ENCODE peak calls at places on chromosomes 11 and 22, in six cellular contexts. M is body of pancreas; Q is CD4-positive, CD25-positive, alpha-beta regulatory T cell; C is cardiac muscle cell; U is tibial nerve; R is hepatocyte. J is an unnamed sample. For H3K4me1, the result is how much of the 10 kb centered on the place peaks cover.

GRCh38 chr11:7609521-7609920 is 63.8 kb downstream of the CYB5R2 start:
- DNase-seq in M (no peak), Q (no peak), C (no peak), U (no peak), R (no peak), J (no peak)

GRCh38 chr11:102734650-102735049 is 9.9 kb upstream of the MMP8 start:
- DNase-seq in M (no peak), Q (no peak), C (no peak), U (no peak), R (no peak), J (no peak)

GRCh38 chr11:109783842-109784241 is 309.4 kb upstream of the ZC3H12C start:
- DNase-seq in M (no peak), Q (no peak), C (no peak), U (no peak), R (no peak), J (no peak)

GRCh38 chr11:46119352-46120216 is 1.7 kb downstream of the PHF21A start:
- DNase-seq in M (peak), Q (peak), C (peak), U (peak), R (peak), J (peak)

GRCh38 chr22:44479662-44480061 is 18.4 kb downstream of the RTL6 start:
- DNase-seq in M (no peak), Q (no peak), C (no peak), U (no peak), R (no peak), J (no peak)

GRCh38 chr11:117851091-117851490 is 25.4 kb downstream of the FXYD6 start:
- DNase-seq in M (no peak), Q (no peak), C (peak), U (no peak), R (no peak), J (no peak)

GRCh38 chr11:68684385-68685356 is at the start of gene GAL:
- DNase-seq in M (peak), Q (no peak), C (no peak), U (no peak), R (peak), J (no peak)

GRCh38 chr22:25282346-25282670 is 62.9 kb downstream of the CRYBB2 start:
- DNase-seq in M (no peak), Q (no peak), C (no peak), U (no peak), R (no peak), J (no peak)

GRCh38 chr11:3962406-3962840 is 107.0 kb downstream of the STIM1 start:
- DNase-seq in M (no peak), Q (no peak), C (peak), U (no peak), R (no peak), J (no peak)

GRCh38 chr22:27045103-27045940 is 387.9 kb downstream of the MIAT start:
- DNase-seq in M (peak), Q (no peak), C (peak), U (no peak), R (peak), J (no peak)

GRCh38 chr22:36860821-36861659 is at the start of gene NCF4:
- DNase-seq in M (peak), Q (peak), C (no peak), U (peak), R (no peak), J (peak)

GRCh38 chr22:22009661-22010060 is 27.1 kb upstream of the TOP3B start:
- DNase-seq in M (no peak), Q (no peak), C (no peak), U (no peak), R (no peak), J (no peak)

GRCh38 chr22:48440673-48441552 is 1386.8 kb downstream of the BRD1 start:
- DNase-seq in M (no peak), Q (no peak), C (no peak), U (no peak), R (no peak), J (no peak)

GRCh38 chr22:19879651-19879995 is 24.9 kb upstream of the GNB1L start:
- DNase-seq in M (peak), Q (no peak), C (no peak), U (peak), R (no peak), J (no peak)
- H3K4me1 ChIP-seq in M (under half), Q (under half), C (under half), U (half or more), R (under half), J (under half)

GRCh38 chr11:120210651-120211521 is at the start of gene OAF:
- DNase-seq in M (peak), Q (peak), C (peak), U (peak), R (peak), J (peak)

GRCh38 chr11:120214581-120214980 is 3.7 kb downstream of the OAF start:
- DNase-seq in M (peak), Q (no peak), C (no peak), U (no peak), R (no peak), J (no peak)

GRCh38 chr11:120211522-120212258 is 858 bp downstream of the OAF start:
- DNase-seq in M (no peak), Q (no peak), C (no peak), U (no peak), R (no peak), J (no peak)

GRCh38 chr11:120212926-120213325 is 2.1 kb downstream of the OAF start:
- DNase-seq in M (no peak), Q (no peak), C (no peak), U (no peak), R (no peak), J (no peak)

GRCh38 chr11:120212259-120212888 is 1.5 kb downstream of the OAF start:
- DNase-seq in M (no peak), Q (no peak), C (no peak), U (no peak), R (no peak), J (peak)
- H3K4me1 ChIP-seq in M (half or more), Q (under half), C (under half), U (half or more), R (half or more), J (half or more)

GRCh38 chr11:932435-932834 is 6.8 kb downstream of the AP2A2 start:
- DNase-seq in M (no peak), Q (no peak), C (peak), U (no peak), R (no peak), J (peak)

GRCh38 chr11:931385-931784 is 5.7 kb downstream of the AP2A2 start:
- DNase-seq in M (no peak), Q (no peak), C (peak), U (no peak), R (no peak), J (no peak)

GRCh38 chr11:927871-928270 is 2.2 kb downstream of the AP2A2 start:
- DNase-seq in M (no peak), Q (peak), C (no peak), U (no peak), R (no peak), J (no peak)

GRCh38 chr11:926341-926916 is 759 bp downstream of the AP2A2 start:
- DNase-seq in M (peak), Q (no peak), C (peak), U (no peak), R (peak), J (peak)

GRCh38 chr11:929405-929804 is 3.7 kb downstream of the AP2A2 start:
- DNase-seq in M (no peak), Q (no peak), C (no peak), U (no peak), R (no peak), J (no peak)
- H3K4me1 ChIP-seq in M (under half), Q (under half), C (under half), U (half or more), R (under half), J (under half)

GRCh38 chr11:16984229-16984628 is 30.0 kb downstream of the PLEKHA7 start:
- DNase-seq in M (no peak), Q (no peak), C (no peak), U (no peak), R (no peak), J (no peak)
- H3K4me1 ChIP-seq in M (half or more), Q (under half), C (under half), U (half or more), R (half or more), J (under half)

DNA sequence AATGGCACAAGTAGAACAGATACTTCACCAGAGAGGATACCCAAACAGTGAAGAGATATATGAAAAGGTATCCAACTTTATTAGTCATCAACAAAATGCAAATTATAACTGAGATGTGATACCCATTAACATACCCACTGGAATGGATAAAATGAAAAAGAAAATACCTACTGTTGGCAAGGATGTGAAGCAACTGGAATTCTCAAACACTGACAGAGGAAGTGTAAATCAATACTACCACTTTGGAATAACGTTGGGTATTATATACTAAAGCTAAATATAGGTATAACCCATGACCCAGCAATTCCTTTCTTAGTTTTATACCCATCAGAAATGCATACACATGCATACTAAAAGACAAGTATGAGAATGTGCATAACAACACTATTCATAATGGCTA is 80.5 kb downstream of the RPL27A start:
- DNase-seq in M (no peak), Q (no peak), C (no peak), U (no peak), R (no peak), J (no peak)
- H3K4me1 ChIP-seq in M (half or more), Q (under half), C (under half), U (half or more), R (under half), J (under half)

DNA sequence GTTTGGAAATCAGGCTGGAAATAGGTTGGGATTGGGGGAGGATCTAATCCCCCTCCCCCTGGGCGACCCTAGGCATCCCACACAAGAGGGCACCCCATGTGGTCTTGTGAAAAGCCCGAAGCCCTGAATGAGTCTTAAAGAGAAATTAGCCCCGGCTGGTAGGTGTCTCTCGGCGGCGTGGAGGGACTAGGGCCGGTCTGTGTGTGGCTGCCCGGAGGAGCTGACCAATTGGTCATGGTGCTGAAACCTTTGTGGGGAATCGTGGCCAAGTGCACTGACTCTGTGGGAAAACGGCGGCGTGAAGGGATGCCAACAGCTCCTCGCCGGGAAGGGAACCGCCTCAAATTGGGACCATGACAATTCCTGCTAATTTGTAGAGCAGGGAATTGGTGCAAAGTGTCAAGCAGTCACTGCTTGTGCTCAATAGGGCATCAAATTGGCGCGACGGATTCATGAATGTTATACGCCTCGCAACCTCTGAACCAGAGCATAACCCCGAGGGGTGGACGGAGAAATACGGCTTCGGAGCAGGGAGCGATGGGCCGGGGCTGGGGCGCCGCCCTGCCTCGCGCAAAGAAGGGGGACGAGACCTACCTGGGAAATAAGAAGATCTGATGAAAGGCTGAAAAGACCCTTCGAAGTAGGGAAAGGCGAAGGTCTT is 1.5 kb downstream of the DBX1 start:
- DNase-seq in M (peak), Q (no peak), C (peak), U (no peak), R (peak), J (peak)
- H3K4me1 ChIP-seq in M (under half), Q (under half), C (under half), U (half or more), R (under half), J (under half)

DNA sequence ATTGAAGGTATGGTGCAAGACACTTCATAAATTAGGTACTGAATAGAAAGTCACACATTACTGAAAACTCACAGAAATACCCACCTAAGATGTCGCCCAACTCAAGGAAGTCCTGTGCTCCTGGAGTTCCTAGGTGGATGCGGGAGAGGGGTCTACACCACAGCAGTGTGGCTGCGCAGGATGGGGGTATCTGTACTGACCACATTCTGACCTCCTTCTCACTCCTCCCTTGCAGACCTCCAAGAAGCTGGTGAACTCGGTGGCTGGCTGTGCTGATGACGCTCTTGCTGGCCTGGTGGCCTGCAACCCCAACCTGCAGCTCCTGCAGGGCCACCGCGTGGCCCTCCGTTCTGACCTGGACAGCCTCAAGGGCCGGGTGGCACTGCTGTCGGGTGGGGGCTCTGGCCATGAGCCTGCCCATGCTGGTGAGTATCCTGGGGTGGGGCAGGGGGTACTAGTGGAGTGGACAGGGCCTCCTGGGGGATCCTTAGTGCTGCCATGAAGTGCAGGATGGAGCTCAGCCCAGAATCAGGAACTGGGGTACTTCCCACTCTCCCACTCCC is 4.8 kb downstream of the TKFC start:
- DNase-seq in M (no peak), Q (no peak), C (no peak), U (no peak), R (no peak), J (no peak)
- H3K4me1 ChIP-seq in M (under half), Q (under half), C (under half), U (under half), R (under half), J (under half)

DNA sequence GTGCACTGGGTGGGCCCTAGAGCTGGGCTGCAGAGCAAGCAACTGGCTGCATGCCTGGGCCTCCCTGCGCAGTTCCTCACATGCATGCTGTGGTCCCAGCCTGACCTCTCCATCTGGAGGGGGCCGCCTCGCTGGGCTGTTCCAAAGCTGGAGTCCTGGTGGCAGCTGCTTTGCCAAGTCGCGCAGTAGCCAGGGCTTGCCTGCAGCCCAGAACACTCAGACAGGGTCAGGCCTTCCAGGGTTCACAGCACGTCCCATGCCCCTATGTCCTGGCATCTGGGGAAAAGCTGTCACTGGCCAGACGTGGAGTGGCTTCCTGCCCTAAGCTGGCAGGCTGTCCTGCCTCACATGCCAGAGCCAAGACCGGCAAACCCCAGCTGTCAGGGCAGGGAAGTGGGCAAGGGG is 16.5 kb upstream of the CDC42EP2 start:
- DNase-seq in M (peak), Q (no peak), C (peak), U (peak), R (no peak), J (peak)
- H3K4me1 ChIP-seq in M (under half), Q (under half), C (under half), U (under half), R (under half), J (under half)

J was measured in adrenal gland.